ENCODE peak calls at places on chromosome 19, in six cellular contexts. G is GM23338, Y is H1, W is K562, H is WTC11, I is GM12878. A is an unnamed sample.

GRCh38 chr19:50204811-50205675 is 1.6 kb downstream of the MYH14 start:
- DNase-seq in G (peak), H (peak), Y (peak), W (peak), I (no peak), A (peak)

GRCh38 chr19:55452381-55453325 is 8.8 kb downstream of the ISOC2 start:
- DNase-seq in G (peak), I (no peak), W (peak), Y (no peak), H (peak), A (peak)

GRCh38 chr19:10566658-10567410 is 1.0 kb upstream of the KRI1 start:
- DNase-seq in H (no peak), W (no peak), I (peak), Y (no peak), G (no peak), A (no peak)

GRCh38 chr19:29678484-29679106 is 13.3 kb downstream of the PLEKHF1 start:
- DNase-seq in G (no peak), Y (no peak), H (no peak), W (no peak), I (no peak), A (peak)

GRCh38 chr19:3374369-3375112 is 8.2 kb downstream of the NFIC start:
- DNase-seq in G (no peak), H (no peak), W (peak), I (no peak), Y (no peak), A (no peak)

GRCh38 chr19:54096642-54097106 is 3.9 kb downstream of the OSCAR start:
- DNase-seq in Y (no peak), G (peak), I (no peak), W (peak), H (peak), A (no peak)

GRCh38 chr19:14449321-14449720 is 16.2 kb downstream of the PKN1 start:
- DNase-seq in W (no peak), G (no peak), Y (no peak), H (no peak), I (no peak), A (no peak)

GRCh38 chr19:42191855-42192254 is 25.6 kb downstream of the DEDD2 start:
- DNase-seq in I (no peak), G (no peak), Y (no peak), W (no peak), H (no peak), A (peak)

GRCh38 chr19:40335855-40336700 is 12.1 kb downstream of the C19orf47 start:
- DNase-seq in H (no peak), W (no peak), Y (no peak), I (no peak), G (no peak), A (no peak)

GRCh38 chr19:388691-389090 is 20.3 kb downstream of the C2CD4C start:
- DNase-seq in W (no peak), I (no peak), H (peak), G (no peak), Y (no peak), A (no peak)

GRCh38 chr19:20102097-20102496 is 24.3 kb downstream of the ZNF90 start:
- DNase-seq in H (no peak), Y (no peak), I (no peak), W (no peak), G (no peak), A (no peak)

GRCh38 chr19:18446811-18447359 is 9.0 kb upstream of the ISYNA1 start:
- DNase-seq in I (no peak), G (no peak), Y (no peak), W (no peak), H (no peak), A (no peak)

GRCh38 chr19:31664096-31664495 is 314.9 kb upstream of the TSHZ3 start:
- DNase-seq in G (no peak), W (no peak), H (no peak), Y (no peak), I (no peak), A (no peak)

GRCh38 chr19:35253316-35254286 is 4.8 kb downstream of the LSR start:
- DNase-seq in I (no peak), W (no peak), G (peak), H (peak), Y (no peak), A (peak)

GRCh38 chr19:41887711-41888382 is 4.9 kb downstream of the ARHGEF1 start:
- DNase-seq in G (peak), W (no peak), H (peak), Y (peak), I (no peak), A (peak)

GRCh38 chr19:56837892-56838679 is 2.4 kb downstream of the PEG3 start:
- DNase-seq in H (no peak), I (no peak), G (no peak), W (no peak), Y (no peak), A (peak)

GRCh38 chr19:30227071-30227621 is 145.0 kb upstream of the ZNF536 start:
- DNase-seq in W (no peak), H (peak), G (peak), Y (no peak), I (no peak), A (no peak)

GRCh38 chr19:3546119-3546518 is 7.1 kb downstream of the TEKTIP1 start:
- DNase-seq in H (no peak), G (no peak), Y (no peak), W (no peak), I (no peak), A (no peak)

GRCh38 chr19:49422407-49423277 is 599 bp downstream of the PTH2 start:
- DNase-seq in I (no peak), G (peak), H (peak), Y (no peak), W (peak), A (no peak)

GRCh38 chr19:39823693-39824092 is 10.3 kb downstream of the DYRK1B start:
- DNase-seq in Y (no peak), G (peak), W (no peak), H (no peak), I (no peak), A (no peak)

GRCh38 chr19:3673506-3674439 is 26.5 kb downstream of the PIP5K1C start:
- DNase-seq in H (no peak), Y (no peak), I (no peak), W (no peak), G (no peak), A (no peak)

GRCh38 chr19:39514840-39515550 is at the start of gene SELENOV:
- DNase-seq in Y (no peak), I (no peak), H (peak), G (peak), W (peak), A (no peak)

GRCh38 chr19:10113964-10114650 is 2.6 kb downstream of the P2RY11 start:
- DNase-seq in I (no peak), G (peak), Y (no peak), W (no peak), H (no peak), A (no peak)

GRCh38 chr19:35013820-35014754 is 14.0 kb downstream of the GRAMD1A start:
- DNase-seq in W (no peak), G (no peak), I (no peak), Y (no peak), H (no peak), A (no peak)

DNA sequence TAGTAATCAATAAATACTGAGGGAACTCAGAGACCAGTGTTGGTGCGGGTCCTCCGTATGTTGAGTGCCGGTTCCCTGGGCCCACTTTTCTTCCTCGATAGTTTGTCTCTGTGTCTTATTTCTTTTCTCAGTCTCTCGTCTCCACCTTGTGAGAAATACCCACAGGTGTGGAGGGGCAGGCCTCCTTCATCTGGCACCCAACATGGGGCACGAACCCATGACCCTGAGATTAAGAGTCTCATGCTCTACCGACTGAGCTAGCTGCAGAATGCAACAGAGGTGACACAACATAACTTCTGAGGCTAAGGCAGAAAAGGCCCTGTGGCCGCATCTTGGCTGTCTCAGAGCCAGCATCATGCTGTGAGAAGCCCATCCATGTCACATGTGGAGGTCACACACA is 5.3 kb upstream of the ZNF613 start:
- DNase-seq in G (no peak), Y (no peak), W (no peak), I (no peak), H (no peak), A (no peak)
- TF ChIP-seq CREB1 in G (no peak), Y (no peak), W (no peak), I (no peak), H (no peak), A (no peak)

DNA sequence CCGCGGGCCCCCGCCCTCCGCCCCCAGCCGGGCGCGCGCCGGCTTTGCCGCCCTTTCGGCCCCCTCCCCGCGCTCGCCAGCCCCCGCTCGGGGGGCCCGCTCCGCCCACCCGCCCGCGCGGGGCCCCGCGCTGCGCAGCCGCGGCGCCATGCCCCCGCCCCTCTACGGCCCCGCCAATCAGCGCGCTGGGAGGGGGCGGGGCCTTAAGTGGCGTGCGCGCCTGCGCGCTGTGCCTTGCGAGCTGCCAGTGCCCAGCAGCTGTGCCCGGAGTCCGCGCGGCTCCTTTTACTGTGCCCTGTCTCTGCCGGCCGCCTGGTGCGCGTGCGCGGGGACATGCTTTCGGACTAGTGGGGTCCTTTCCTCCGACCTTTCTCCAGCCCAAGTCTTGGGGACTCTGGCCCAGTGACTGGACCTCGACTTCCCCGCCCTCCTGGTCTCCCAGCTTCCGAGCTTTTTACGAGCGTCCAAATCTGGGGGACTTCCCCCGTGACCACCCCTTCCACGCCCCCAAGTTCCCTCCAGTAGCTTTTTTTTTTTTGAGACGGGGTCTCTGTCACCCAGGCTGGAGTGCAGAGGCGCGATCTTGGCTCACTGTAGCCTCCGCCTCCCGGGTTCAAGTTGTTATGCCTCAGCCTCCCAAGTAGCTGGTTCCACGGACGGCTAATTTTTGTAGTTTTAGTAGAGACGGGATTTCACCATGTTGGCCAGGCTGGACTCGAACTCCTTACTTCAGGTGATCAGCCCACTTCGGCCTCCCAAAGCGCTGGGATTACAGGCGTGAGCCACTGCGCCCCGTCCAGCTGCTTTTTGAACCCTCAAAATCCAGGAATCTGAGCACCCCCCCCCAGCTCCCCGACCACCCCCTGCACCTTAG is at the start of gene MBD3:
- DNase-seq in I (peak), Y (peak), H (peak), G (peak), W (peak), A (peak)
- TF ChIP-seq CREB1 in I (no peak), Y (no peak), H (no peak), G (no peak), W (no peak), A (no peak)

GRCh38 chr19:7507884-7508283 is 8.0 kb upstream of the ZNF358 start:
- DNase-seq in I (no peak), H (peak), Y (peak), W (peak), G (peak), A (peak)
- TF ChIP-seq CREB1 in I (no peak), H (no peak), Y (no peak), W (no peak), G (no peak), A (no peak)

GRCh38 chr19:5487222-5487621 is 32.0 kb downstream of the ZNRF4 start:
- DNase-seq in I (no peak), W (no peak), G (no peak), Y (no peak), H (no peak), A (no peak)
- TF ChIP-seq CREB1 in I (no peak), W (no peak), G (no peak), Y (no peak), H (no peak), A (no peak)

GRCh38 chr19:38386968-38387549 is 775 bp downstream of the GGN start:
- DNase-seq in G (no peak), Y (no peak), H (peak), I (no peak), W (no peak), A (no peak)
- TF ChIP-seq CREB1 in G (no peak), Y (no peak), H (no peak), I (no peak), W (no peak), A (no peak)